ENCODE peak calls at places on chromosomes 11 and 22, in ten cellular contexts. D is neural progenitor cell; L is colonic mucosa; Z is fibroblast of lung; X is substantia nigra; C is coronary artery; M is dorsolateral prefrontal cortex; R is OCI-LY7; Q is naive thymus-derived CD4-positive, alpha-beta T cell; I is sigmoid colon. O is an unnamed sample.

GRCh38 chr11:17604913-17605230 is 57.8 kb downstream of the OTOG start:
- DNase-seq in D (no peak), L (no peak), Z (no peak), X (no peak), C (no peak), M (no peak), R (no peak), Q (no peak), I (no peak), O (no peak)

GRCh38 chr11:9570313-9570712 is 3.2 kb upstream of the WEE1 start:
- DNase-seq in D (no peak), L (no peak), Z (no peak), X (no peak), C (no peak), M (no peak), R (no peak), Q (no peak), I (no peak), O (no peak)

GRCh38 chr11:115606223-115607220 is 102.3 kb upstream of the CADM1 start:
- DNase-seq in D (no peak), L (no peak), Z (peak), X (no peak), C (no peak), M (peak), R (no peak), Q (no peak), I (no peak), O (no peak)

GRCh38 chr11:37449146-37449545 is 851.1 kb upstream of the RAG2 start:
- DNase-seq in D (peak), L (no peak), Z (peak), X (no peak), C (no peak), M (no peak), R (no peak), Q (no peak), I (no peak), O (no peak)

GRCh38 chr11:77602385-77603105 is 12.8 kb downstream of the AQP11 start:
- DNase-seq in D (no peak), L (no peak), Z (peak), X (no peak), C (no peak), M (no peak), R (no peak), Q (no peak), I (no peak), O (no peak)

GRCh38 chr22:50415426-50415825 is 59.4 kb downstream of the SBF1 start:
- DNase-seq in D (no peak), L (no peak), Z (no peak), X (no peak), C (no peak), M (no peak), R (no peak), Q (no peak), I (no peak), O (no peak)

GRCh38 chr11:118927554-118928107 is 1.9 kb upstream of the BCL9L start:
- DNase-seq in D (no peak), L (no peak), Z (no peak), X (no peak), C (no peak), M (no peak), R (no peak), Q (no peak), I (no peak), O (no peak)

GRCh38 chr11:66316849-66317251 is at the start of gene CD248:
- DNase-seq in D (peak), L (peak), Z (peak), X (no peak), C (no peak), M (no peak), R (no peak), Q (no peak), I (peak), O (no peak)

GRCh38 chr11:44301856-44302231 is 8.1 kb downstream of the ALX4 start:
- DNase-seq in D (no peak), L (no peak), Z (no peak), X (no peak), C (no peak), M (no peak), R (no peak), Q (no peak), I (peak), O (no peak)

GRCh38 chr22:23404689-23405365 is 175.3 kb downstream of the IGLL1 start:
- DNase-seq in D (peak), L (no peak), Z (peak), X (no peak), C (no peak), M (no peak), R (no peak), Q (no peak), I (peak), O (no peak)

GRCh38 chr11:18452927-18453326 is 2.7 kb upstream of the LDHAL6A start:
- DNase-seq in D (no peak), L (no peak), Z (no peak), X (no peak), C (no peak), M (no peak), R (no peak), Q (no peak), I (no peak), O (no peak)

GRCh38 chr22:50403701-50404101 is 60.6 kb downstream of the PPP6R2 start:
- DNase-seq in D (no peak), L (peak), Z (peak), X (peak), C (no peak), M (no peak), R (no peak), Q (no peak), I (peak), O (no peak)

GRCh38 chr11:35862666-35863065 is 81.2 kb upstream of the LDLRAD3 start:
- DNase-seq in D (no peak), L (no peak), Z (no peak), X (no peak), C (no peak), M (no peak), R (no peak), Q (no peak), I (no peak), O (no peak)

GRCh38 chr11:63547076-63547475 is 10.5 kb downstream of the PLAAT4 start:
- DNase-seq in D (no peak), L (peak), Z (no peak), X (no peak), C (no peak), M (no peak), R (no peak), Q (no peak), I (no peak), O (no peak)

GRCh38 chr11:46759196-46759595 is 40.2 kb downstream of the F2 start:
- DNase-seq in D (no peak), L (no peak), Z (no peak), X (no peak), C (no peak), M (peak), R (no peak), Q (no peak), I (no peak), O (no peak)

GRCh38 chr22:44815099-44816070 is 63.0 kb downstream of the ARHGAP8 start:
- DNase-seq in D (no peak), L (no peak), Z (no peak), X (no peak), C (no peak), M (no peak), R (no peak), Q (no peak), I (no peak), O (no peak)

GRCh38 chr11:111331711-111332479 is 33.5 kb downstream of the POU2AF3 start:
- DNase-seq in D (no peak), L (no peak), Z (peak), X (no peak), C (no peak), M (no peak), R (no peak), Q (no peak), I (peak), O (no peak)

GRCh38 chr22:22771696-22772377 is 115.8 kb upstream of the IGLL5 start:
- DNase-seq in D (no peak), L (no peak), Z (no peak), X (no peak), C (peak), M (no peak), R (no peak), Q (no peak), I (no peak), O (no peak)

GRCh38 chr22:40463727-40464126 is 93.3 kb downstream of the SGSM3 start:
- DNase-seq in D (no peak), L (no peak), Z (no peak), X (no peak), C (no peak), M (no peak), R (peak), Q (peak), I (no peak), O (no peak)

GRCh38 chr11:64267207-64267945 is 16.0 kb downstream of the PLCB3 start:
- DNase-seq in D (no peak), L (peak), Z (no peak), X (no peak), C (no peak), M (no peak), R (no peak), Q (no peak), I (no peak), O (no peak)

GRCh38 chr11:2208691-2209369 is 37.2 kb upstream of the TH start:
- DNase-seq in D (peak), L (peak), Z (no peak), X (no peak), C (peak), M (peak), R (no peak), Q (no peak), I (peak), O (no peak)

GRCh38 chr11:2210366-2211112 is 38.9 kb upstream of the TH start:
- DNase-seq in D (no peak), L (peak), Z (no peak), X (no peak), C (peak), M (peak), R (no peak), Q (no peak), I (peak), O (no peak)

GRCh38 chr11:2209900-2210321 is 38.3 kb upstream of the TH start:
- DNase-seq in D (no peak), L (no peak), Z (no peak), X (no peak), C (no peak), M (peak), R (no peak), Q (no peak), I (peak), O (no peak)

GRCh38 chr11:2207773-2208621 is 36.4 kb upstream of the TH start:
- DNase-seq in D (no peak), L (peak), Z (no peak), X (no peak), C (peak), M (no peak), R (no peak), Q (no peak), I (peak), O (no peak)

DNA sequence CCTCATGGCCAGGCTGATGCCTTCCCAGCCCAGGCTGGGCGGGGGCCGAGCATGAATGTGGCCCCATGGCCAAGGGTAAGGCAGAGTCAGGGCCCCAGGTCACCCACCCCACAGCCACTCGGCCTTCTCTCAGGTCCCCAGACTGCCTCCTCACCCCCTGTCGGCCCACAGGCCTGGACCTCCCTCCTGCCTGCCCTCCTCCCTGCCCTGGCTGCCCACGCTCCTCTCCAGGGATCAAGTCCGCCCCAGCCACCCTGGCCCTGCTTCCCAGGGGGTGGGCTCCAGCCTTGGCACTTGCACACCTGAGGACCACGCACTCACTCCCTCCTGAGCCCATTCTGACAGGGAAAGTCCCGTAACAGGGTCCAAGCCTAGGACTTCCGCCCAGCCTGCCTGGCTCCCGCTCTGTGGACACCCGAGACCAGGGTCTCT is 37.8 kb upstream of the TH start:
- DNase-seq in D (no peak), L (peak), Z (no peak), X (no peak), C (no peak), M (peak), R (no peak), Q (no peak), I (peak), O (no peak)
- H3K27ac ChIP-seq in D (no peak), L (no peak), Z (no peak), X (no peak), C (no peak), M (no peak), R (no peak), Q (no peak), I (no peak), O (no peak)

GRCh38 chr11:71238941-71239340 is 13.4 kb downstream of the SHANK2 start:
- DNase-seq in D (no peak), L (no peak), Z (no peak), X (no peak), C (no peak), M (no peak), R (no peak), Q (no peak), I (no peak), O (no peak)

GRCh38 chr11:71237853-71238252 is 14.5 kb downstream of the SHANK2 start:
- DNase-seq in D (no peak), L (no peak), Z (no peak), X (no peak), C (peak), M (no peak), R (no peak), Q (no peak), I (peak), O (no peak)

GRCh38 chr11:71236836-71237475 is 15.4 kb downstream of the SHANK2 start:
- DNase-seq in D (no peak), L (no peak), Z (no peak), X (no peak), C (peak), M (no peak), R (no peak), Q (no peak), I (peak), O (no peak)

GRCh38 chr11:71238285-71238875 is 14.0 kb downstream of the SHANK2 start:
- DNase-seq in D (no peak), L (no peak), Z (no peak), X (no peak), C (peak), M (no peak), R (no peak), Q (no peak), I (peak), O (no peak)

DNA sequence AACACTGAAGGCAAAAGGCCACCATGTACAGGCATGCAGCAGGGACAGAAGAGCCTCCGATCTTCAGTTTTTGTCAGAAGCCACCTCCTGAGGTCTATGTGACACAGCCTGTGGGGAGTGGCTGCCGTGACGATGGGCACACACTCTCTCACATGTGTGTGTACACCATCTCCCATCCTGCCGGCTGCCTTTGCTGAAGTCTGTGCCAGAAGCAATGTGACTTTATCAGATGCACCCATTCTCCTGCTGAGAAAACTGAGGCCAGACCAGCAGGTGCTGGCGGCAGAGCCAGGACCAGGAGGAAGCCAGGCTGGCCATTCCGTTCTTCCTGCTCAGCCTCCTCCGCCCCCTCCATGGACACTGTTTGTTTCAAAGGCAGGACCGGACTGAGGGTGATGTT is 16.7 kb downstream of the SHANK2 start:
- DNase-seq in D (no peak), L (no peak), Z (no peak), X (no peak), C (peak), M (no peak), R (no peak), Q (no peak), I (peak), O (no peak)
- H3K27ac ChIP-seq in D (no peak), L (no peak), Z (no peak), X (no peak), C (no peak), M (no peak), R (no peak), Q (no peak), I (no peak), O (no peak)

DNA sequence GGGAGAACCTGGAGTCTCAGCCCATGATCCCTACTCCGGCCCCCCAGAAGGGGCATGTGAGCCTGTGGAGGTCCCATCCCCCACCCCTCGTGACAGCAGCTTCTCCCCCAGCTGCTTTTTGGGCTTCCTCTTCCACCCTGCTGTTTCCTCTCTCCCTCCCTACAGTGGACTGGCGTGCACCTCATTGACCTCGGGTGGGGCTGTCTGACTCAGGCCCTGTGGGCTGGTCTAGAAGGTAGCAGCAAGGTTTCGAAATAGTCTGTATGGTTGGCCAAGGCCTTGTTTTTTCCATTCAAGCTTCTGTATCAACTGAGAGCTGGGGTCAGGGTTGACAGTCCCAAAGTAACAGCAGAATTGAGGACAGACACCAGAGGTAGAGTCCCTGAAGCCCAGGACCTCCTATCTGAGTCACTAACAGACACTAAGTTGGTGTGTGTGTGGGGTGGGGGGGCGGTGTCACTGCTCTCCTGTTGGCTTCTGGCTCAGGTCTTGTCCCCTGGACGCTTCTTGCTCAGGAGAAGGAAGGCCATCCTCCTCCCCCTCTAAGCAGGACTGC is 7.7 kb downstream of the SLC37A2 start:
- DNase-seq in D (no peak), L (peak), Z (peak), X (peak), C (peak), M (no peak), R (peak), Q (no peak), I (peak), O (no peak)
- H3K27ac ChIP-seq in D (no peak), L (peak), Z (no peak), X (no peak), C (peak), M (no peak), R (no peak), Q (no peak), I (peak), O (peak)

GRCh38 chr11:57762235-57762866 is 749 bp downstream of the CTNND1 start:
- DNase-seq in D (peak), L (peak), Z (no peak), X (no peak), C (no peak), M (peak), R (no peak), Q (no peak), I (no peak), O (no peak)

GRCh38 chr11:57764972-57765371 is 3.4 kb downstream of the CTNND1 start:
- DNase-seq in D (no peak), L (no peak), Z (no peak), X (no peak), C (no peak), M (no peak), R (no peak), Q (no peak), I (no peak), O (no peak)

GRCh38 chr11:57763568-57763967 is 2.0 kb downstream of the CTNND1 start:
- DNase-seq in D (peak), L (peak), Z (peak), X (no peak), C (no peak), M (peak), R (no peak), Q (no peak), I (no peak), O (no peak)

GRCh38 chr11:57761301-57762234 is at the start of gene CTNND1:
- DNase-seq in D (peak), L (peak), Z (peak), X (peak), C (peak), M (peak), R (no peak), Q (no peak), I (peak), O (peak)

DNA sequence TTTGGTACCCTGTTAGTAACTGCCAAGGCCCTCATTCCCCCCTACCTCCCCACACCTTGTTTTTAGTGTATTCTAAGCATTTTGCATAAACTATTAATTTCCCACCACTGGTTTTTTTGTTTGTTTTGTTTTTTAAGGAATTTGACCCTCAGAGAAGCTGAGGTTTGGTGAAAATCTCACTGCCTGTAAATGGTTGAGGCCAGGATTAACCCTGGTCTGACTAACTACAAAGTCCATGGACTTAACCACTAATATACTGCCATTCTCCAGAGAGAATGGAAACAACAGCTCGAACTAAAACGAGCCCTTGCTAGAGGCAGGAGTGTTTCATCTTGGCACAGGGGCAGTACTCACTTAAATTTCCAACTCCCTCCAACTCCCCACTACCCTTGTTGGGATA is 2.9 kb downstream of the CTNND1 start:
- DNase-seq in D (no peak), L (no peak), Z (no peak), X (no peak), C (no peak), M (no peak), R (no peak), Q (no peak), I (no peak), O (no peak)
- H3K27ac ChIP-seq in D (no peak), L (peak), Z (no peak), X (peak), C (peak), M (no peak), R (no peak), Q (no peak), I (peak), O (no peak)

GRCh38 chr11:59189986-59190385 is 18.1 kb downstream of the DTX4 start:
- DNase-seq in D (no peak), L (no peak), Z (no peak), X (no peak), C (no peak), M (no peak), R (no peak), Q (no peak), I (no peak), O (no peak)
- H3K27ac ChIP-seq in D (no peak), L (peak), Z (no peak), X (no peak), C (no peak), M (no peak), R (no peak), Q (no peak), I (no peak), O (peak)

GRCh38 chr11:14318581-14318981 is 40.4 kb downstream of the RRAS2 start:
- DNase-seq in D (no peak), L (no peak), Z (no peak), X (no peak), C (no peak), M (no peak), R (no peak), Q (no peak), I (no peak), O (no peak)

GRCh38 chr11:14315130-14315529 is 43.9 kb downstream of the RRAS2 start:
- DNase-seq in D (no peak), L (no peak), Z (no peak), X (no peak), C (no peak), M (no peak), R (no peak), Q (no peak), I (no peak), O (no peak)

GRCh38 chr11:14314127-14314526 is 44.9 kb downstream of the RRAS2 start:
- DNase-seq in D (no peak), L (no peak), Z (no peak), X (no peak), C (no peak), M (no peak), R (no peak), Q (no peak), I (no peak), O (no peak)

GRCh38 chr11:14320020-14320419 is 39.0 kb downstream of the RRAS2 start:
- DNase-seq in D (no peak), L (no peak), Z (peak), X (no peak), C (no peak), M (no peak), R (no peak), Q (peak), I (no peak), O (no peak)

GRCh38 chr11:14317659-14318325 is 41.2 kb downstream of the RRAS2 start:
- DNase-seq in D (no peak), L (no peak), Z (no peak), X (no peak), C (no peak), M (no peak), R (no peak), Q (no peak), I (no peak), O (no peak)
- H3K27ac ChIP-seq in D (no peak), L (no peak), Z (no peak), X (no peak), C (no peak), M (no peak), R (no peak), Q (no peak), I (no peak), O (no peak)

O was measured in caudate nucleus.